ENCODE peak calls at places on chromosomes 5 and 9, in ten cellular contexts. K is NCI-H460; J is HFFc6; I is stimulated activated effector memory CD8-positive, alpha-beta T cell treated with anti-CD3 and anti-CD28 coated beads, Interleukin-12 subunit alpha, Interleukin-12 subunit beta, amount 100 ng/mL, for 72 hours; A is BJ; Q is globus pallidus; S is epithelial cell of prostate; H is AG04450; U is astrocyte of the spinal cord; G is glomerular endothelial cell. N is an unnamed sample.

GRCh38 chr5:138918680-138919079 is 43.5 kb upstream of the LRRTM2 start:
- DNase-seq in U (no peak), I (no peak), H (no peak), J (no peak), S (no peak), A (no peak), K (no peak), G (no peak), Q (no peak), N (no peak)

GRCh38 chr9:103798620-103799019 is 295.5 kb upstream of the SMC2 start:
- DNase-seq in S (peak), A (no peak), G (no peak), H (no peak), J (no peak), K (peak), I (no peak), U (peak), Q (no peak), N (no peak)

GRCh38 chr5:141717043-141717442 is 35.0 kb upstream of the ARAP3 start:
- DNase-seq in H (no peak), A (no peak), Q (no peak), I (no peak), S (no peak), G (no peak), U (no peak), J (no peak), K (no peak), N (no peak)

GRCh38 chr5:14153932-14154646 is 10.9 kb downstream of the TRIO start:
- DNase-seq in H (no peak), S (no peak), K (peak), G (no peak), U (peak), J (peak), Q (peak), I (no peak), A (no peak), N (peak)

GRCh38 chr9:34171753-34172535 is 6.9 kb upstream of the UBAP1 start:
- DNase-seq in H (no peak), U (no peak), J (no peak), I (no peak), K (no peak), Q (peak), A (no peak), G (no peak), S (no peak), N (no peak)

GRCh38 chr5:116557669-116558271 is 16.9 kb downstream of the SEMA6A start:
- DNase-seq in Q (no peak), A (no peak), K (peak), J (peak), H (no peak), S (no peak), U (peak), G (no peak), I (no peak), N (no peak)

GRCh38 chr5:107476783-107477182 is 194.0 kb downstream of the EFNA5 start:
- DNase-seq in K (no peak), J (no peak), U (no peak), S (no peak), H (no peak), A (no peak), G (peak), I (no peak), Q (no peak), N (peak)

GRCh38 chr9:127154390-127155191 is 32.2 kb upstream of the ANGPTL2 start:
- DNase-seq in K (no peak), U (peak), A (peak), I (no peak), S (no peak), J (peak), G (no peak), H (no peak), Q (peak), N (peak)

GRCh38 chr5:38467353-38468040 is 88.9 kb downstream of the LIFR start:
- DNase-seq in K (peak), J (no peak), G (no peak), A (no peak), Q (peak), H (no peak), S (no peak), I (no peak), U (peak), N (peak)

GRCh38 chr5:151738125-151738848 is 20.1 kb downstream of the ATOX1 start:
- DNase-seq in J (peak), H (no peak), I (no peak), Q (no peak), A (no peak), U (no peak), S (no peak), G (no peak), K (no peak), N (no peak)

GRCh38 chr9:70101265-70101664 is 57.6 kb downstream of the MAMDC2 start:
- DNase-seq in H (no peak), I (no peak), U (peak), A (no peak), J (peak), G (no peak), Q (no peak), K (no peak), S (no peak), N (no peak)

GRCh38 chr9:19028835-19029451 is 4.1 kb downstream of the SAXO1 start:
- DNase-seq in J (peak), H (peak), I (no peak), Q (peak), K (peak), A (no peak), U (peak), S (no peak), G (peak), N (peak)

GRCh38 chr5:97554992-97555981 is 372.2 kb upstream of the RIOK2 start:
- DNase-seq in K (no peak), J (peak), I (no peak), Q (no peak), G (no peak), A (no peak), U (peak), S (no peak), H (peak), N (no peak)

GRCh38 chr5:125006011-125006685 is 259.7 kb upstream of the ZNF608 start:
- DNase-seq in Q (no peak), H (no peak), G (no peak), J (no peak), U (no peak), A (no peak), I (no peak), S (no peak), K (no peak), N (no peak)

GRCh38 chr5:169350016-169350415 is 49.1 kb upstream of the SLIT3 start:
- DNase-seq in U (peak), A (peak), I (no peak), J (peak), S (peak), H (peak), K (no peak), G (no peak), Q (no peak), N (no peak)

GRCh38 chr9:133370680-133371079 is 5.2 kb downstream of the SURF4 start:
- DNase-seq in H (no peak), I (no peak), K (no peak), U (no peak), G (no peak), Q (no peak), A (no peak), J (no peak), S (no peak), N (no peak)

GRCh38 chr5:17374157-17374556 is 123.9 kb upstream of the TAF11L2 start:
- DNase-seq in U (peak), K (no peak), I (no peak), G (no peak), J (no peak), Q (no peak), A (no peak), H (no peak), S (peak), N (no peak)

GRCh38 chr9:25205285-25205684 is 473.0 kb downstream of the TUSC1 start:
- DNase-seq in K (no peak), I (no peak), Q (no peak), G (no peak), U (no peak), A (no peak), J (no peak), S (no peak), H (no peak), N (no peak)

GRCh38 chr5:179724163-179724562 is 8.5 kb upstream of the MAML1 start:
- DNase-seq in G (no peak), A (no peak), J (no peak), S (no peak), Q (no peak), K (no peak), H (no peak), U (no peak), I (no peak), N (no peak)

GRCh38 chr5:40355181-40355580 is 324.5 kb upstream of the PTGER4 start:
- DNase-seq in K (no peak), I (no peak), H (no peak), A (no peak), U (no peak), Q (no peak), G (no peak), J (no peak), S (no peak), N (peak)

GRCh38 chr5:124504081-124504916 is 242.1 kb downstream of the ZNF608 start:
- DNase-seq in U (peak), K (no peak), A (no peak), S (no peak), H (no peak), J (no peak), G (no peak), Q (no peak), I (no peak), N (no peak)

GRCh38 chr5:170232786-170233185 is at the start of gene C5orf58:
- DNase-seq in H (no peak), G (no peak), J (no peak), U (no peak), Q (no peak), S (no peak), I (no peak), A (no peak), K (no peak), N (peak)

GRCh38 chr5:19987594-19988345 is at the start of gene CDH18:
- DNase-seq in K (peak), G (no peak), S (peak), U (peak), H (peak), J (no peak), A (peak), Q (peak), I (no peak), N (peak)

GRCh38 chr9:114275246-114275994 is 47.5 kb upstream of the ORM1 start:
- DNase-seq in S (no peak), Q (no peak), J (no peak), H (no peak), A (no peak), U (no peak), G (no peak), I (no peak), K (no peak), N (peak)

GRCh38 chr9:135906291-135907005 is 898 bp downstream of the CAMSAP1 start:
- DNase-seq in U (peak), S (no peak), I (no peak), K (no peak), G (no peak), Q (no peak), A (no peak), J (peak), H (no peak), N (no peak)

GRCh38 chr5:16889972-16890519 is 46.0 kb downstream of the MYO10 start:
- DNase-seq in U (peak), S (no peak), J (no peak), A (no peak), Q (no peak), K (peak), I (no peak), H (peak), G (no peak), N (no peak)

GRCh38 chr9:90770339-90770738 is 31.3 kb upstream of the SYK start:
- DNase-seq in J (no peak), K (no peak), Q (peak), U (no peak), I (no peak), S (no peak), A (no peak), G (no peak), H (no peak), N (no peak)

GRCh38 chr9:36486454-36486932 is 86.2 kb upstream of the MELK start:
- DNase-seq in S (no peak), I (no peak), U (peak), J (no peak), K (no peak), G (no peak), A (no peak), Q (peak), H (no peak), N (no peak)

GRCh38 chr5:91928751-91929521 is 545.8 kb upstream of the ARRDC3 start:
- DNase-seq in I (no peak), A (no peak), Q (peak), G (no peak), S (no peak), U (peak), H (no peak), K (peak), J (peak), N (no peak)

GRCh38 chr5:61777292-61777691 is 445.2 kb downstream of the ZSWIM6 start:
- DNase-seq in J (no peak), H (no peak), G (no peak), Q (no peak), I (no peak), K (no peak), A (no peak), U (no peak), S (no peak), N (no peak)

GRCh38 chr5:61177070-61177469 is 14.8 kb upstream of the SMIM15 start:
- DNase-seq in K (no peak), A (no peak), I (no peak), H (no peak), Q (no peak), S (no peak), G (no peak), U (no peak), J (no peak), N (no peak)

GRCh38 chr9:121026768-121027167 is 23.3 kb downstream of the C5 start:
- DNase-seq in J (no peak), U (no peak), G (no peak), K (no peak), H (no peak), S (no peak), Q (no peak), I (no peak), A (no peak), N (no peak)